ENCODE peak calls at places on chromosomes 2 and 18, in six cellular contexts. R is GM12891; A is stimulated activated CD4-positive, alpha-beta T cell treated with anti-CD3 and anti-CD28 coated beads, Interleukin-15, amount 100 ng/mL, for 1 hour; L is GM13977; I is CD8-positive, alpha-beta memory T cell; C is dorsolateral prefrontal cortex. S is an unnamed sample.

GRCh38 chr2:148882051-148882450 is 7.0 kb downstream of the KIF5C start:
- DNase-seq in R (no peak), A (no peak), L (no peak), I (no peak), C (no peak), S (no peak)

GRCh38 chr2:102473020-102473419 is at the start of gene SLC9A4:
- DNase-seq in R (peak), A (no peak), L (peak), I (peak), C (peak), S (no peak)

GRCh38 chr2:203705184-203705583 is 1.3 kb upstream of the CD28 start:
- DNase-seq in R (no peak), A (no peak), L (no peak), I (peak), C (no peak), S (no peak)

GRCh38 chr18:32310119-32310518 is 120.3 kb downstream of the MEP1B start:
- DNase-seq in R (no peak), A (no peak), L (no peak), I (no peak), C (no peak), S (no peak)

GRCh38 chr2:140508756-140509155 is 1622.1 kb downstream of the LRP1B start:
- DNase-seq in R (no peak), A (no peak), L (no peak), I (no peak), C (no peak), S (no peak)

GRCh38 chr2:220664272-220665107 is 907.6 kb downstream of the EPHA4 start:
- DNase-seq in R (no peak), A (no peak), L (no peak), I (no peak), C (no peak), S (peak)

GRCh38 chr18:24801011-24801410 is 340.6 kb downstream of the HRH4 start:
- DNase-seq in R (no peak), A (no peak), L (no peak), I (no peak), C (no peak), S (no peak)

GRCh38 chr18:51278045-51278649 is 80.7 kb upstream of the MEX3C start:
- DNase-seq in R (no peak), A (no peak), L (peak), I (no peak), C (peak), S (no peak)

GRCh38 chr2:42754021-42754775 is 9.7 kb downstream of the OXER1 start:
- DNase-seq in R (no peak), A (no peak), L (peak), I (no peak), C (peak), S (no peak)